ENCODE peak calls at places on chromosomes 12 and 14, in four cellular contexts. N is HepG2, Y is GM12878, I is H1. J is an unnamed sample. For H3K27me3, the result is how much of the 10 kb centered on the place peaks cover.

GRCh38 chr12:126772171-126772864 is 1494.7 kb upstream of the TMEM132C start:
- DNase-seq in N (peak), Y (peak), I (no peak), J (no peak)

GRCh38 chr12:91627225-91627624 is 444.6 kb upstream of the DCN start:
- DNase-seq in N (no peak), Y (no peak), I (no peak), J (no peak)

GRCh38 chr12:4366090-4366489 is 13.4 kb downstream of the FGF23 start:
- DNase-seq in N (no peak), Y (no peak), I (no peak), J (no peak)

GRCh38 chr14:68594737-68595380 is 198.0 kb downstream of the ZFP36L1 start:
- DNase-seq in N (no peak), Y (no peak), I (no peak), J (no peak)

GRCh38 chr14:37253905-37254304 is 56.2 kb downstream of the MIPOL1 start:
- DNase-seq in N (no peak), Y (no peak), I (no peak), J (no peak)

GRCh38 chr14:101380512-101380911 is 180.8 kb upstream of the DIO3 start:
- DNase-seq in N (no peak), Y (no peak), I (no peak), J (no peak)

GRCh38 chr12:6631549-6631961 is 4.2 kb downstream of the LPAR5 start:
- DNase-seq in N (no peak), Y (no peak), I (no peak), J (no peak)

GRCh38 chr14:85934123-85934885 is 404.4 kb downstream of the FLRT2 start:
- DNase-seq in N (peak), Y (peak), I (no peak), J (no peak)

GRCh38 chr12:130137141-130138018 is 24.9 kb upstream of the FZD10 start:
- DNase-seq in N (no peak), Y (no peak), I (no peak), J (no peak)

GRCh38 chr12:124191024-124191359 is 103.9 kb upstream of the RFLNA start:
- DNase-seq in N (no peak), Y (no peak), I (no peak), J (peak)

GRCh38 chr12:71476513-71476912 is 36.9 kb downstream of the LGR5 start:
- DNase-seq in N (no peak), Y (no peak), I (no peak), J (no peak)

GRCh38 chr14:36767603-36768281 is 106.1 kb downstream of the PAX9 start:
- DNase-seq in N (no peak), Y (no peak), I (no peak), J (no peak)

GRCh38 chr12:22459872-22460490 is 84.4 kb downstream of the C2CD5 start:
- DNase-seq in N (peak), Y (no peak), I (no peak), J (peak)

GRCh38 chr12:53824001-53824716 is 72.4 kb upstream of the CISTR start:
- DNase-seq in N (no peak), Y (no peak), I (no peak), J (no peak)
- H3K27me3 ChIP-seq in N (under half), Y (under half), I (under half), J (under half)

DNA sequence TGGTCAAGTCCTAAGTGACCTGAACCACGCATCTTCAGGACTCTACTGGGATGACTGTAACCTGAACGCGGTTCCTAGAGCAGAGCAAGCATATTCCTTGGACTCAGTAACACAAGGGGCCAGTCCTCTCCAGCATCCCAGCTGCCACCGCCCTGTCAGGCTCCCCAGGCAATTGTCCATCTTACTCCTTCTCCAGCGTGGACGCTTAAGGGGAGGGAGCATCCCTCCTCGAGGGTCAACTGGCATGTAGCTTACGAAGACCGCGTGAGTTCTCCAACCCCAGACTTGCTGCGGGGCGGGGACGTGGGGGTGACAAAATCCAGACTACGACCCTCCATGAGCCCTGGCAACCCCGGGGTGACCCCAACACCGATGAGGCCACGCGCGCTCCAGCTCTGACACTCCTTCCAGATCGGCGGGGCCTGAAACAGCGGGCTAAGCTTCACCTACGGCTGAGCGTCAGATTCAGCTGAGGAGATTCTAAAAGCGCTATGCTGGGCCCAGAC is 868 bp upstream of the MTHFD1 start:
- DNase-seq in N (peak), Y (no peak), I (no peak), J (no peak)
- TF ChIP-seq SUZ12 in N (no peak), Y (no peak), I (no peak), J (no peak)

DNA sequence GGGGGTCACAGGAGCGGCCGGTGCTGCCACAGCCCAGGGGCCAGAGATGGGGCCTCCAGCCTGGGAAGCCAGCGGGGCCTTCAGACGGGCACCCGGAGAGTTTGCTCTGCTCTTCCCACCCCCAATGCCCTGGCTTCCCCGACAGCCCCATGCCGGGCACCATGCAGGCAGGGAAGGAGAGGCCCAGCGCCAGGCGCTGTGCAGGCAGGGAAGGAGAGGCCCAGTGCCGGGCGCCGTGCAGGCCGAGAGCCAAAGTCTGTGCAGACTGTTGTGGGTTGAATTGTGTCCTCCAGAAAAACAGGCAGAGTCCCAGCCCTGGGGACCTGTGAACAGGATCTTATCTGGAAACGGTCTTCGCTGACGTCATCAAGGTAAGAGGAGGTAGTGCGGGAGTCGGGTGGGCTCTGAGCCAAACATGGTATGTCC is 34.3 kb downstream of the GALNT9 start:
- DNase-seq in N (no peak), Y (no peak), I (no peak), J (no peak)
- H3K27me3 ChIP-seq in N (under half), Y (under half), I (under half), J (half or more)

GRCh38 chr14:96122496-96122895 is 82.1 kb upstream of the BDKRB2 start:
- DNase-seq in N (no peak), Y (no peak), I (no peak), J (no peak)

GRCh38 chr14:96120392-96120791 is 81.2 kb downstream of the C14orf132 start:
- DNase-seq in N (no peak), Y (no peak), I (no peak), J (no peak)

GRCh38 chr14:96120941-96121340 is 81.8 kb downstream of the C14orf132 start:
- DNase-seq in N (no peak), Y (no peak), I (no peak), J (no peak)

GRCh38 chr14:96119947-96120346 is 80.8 kb downstream of the C14orf132 start:
- DNase-seq in N (no peak), Y (no peak), I (no peak), J (no peak)

DNA sequence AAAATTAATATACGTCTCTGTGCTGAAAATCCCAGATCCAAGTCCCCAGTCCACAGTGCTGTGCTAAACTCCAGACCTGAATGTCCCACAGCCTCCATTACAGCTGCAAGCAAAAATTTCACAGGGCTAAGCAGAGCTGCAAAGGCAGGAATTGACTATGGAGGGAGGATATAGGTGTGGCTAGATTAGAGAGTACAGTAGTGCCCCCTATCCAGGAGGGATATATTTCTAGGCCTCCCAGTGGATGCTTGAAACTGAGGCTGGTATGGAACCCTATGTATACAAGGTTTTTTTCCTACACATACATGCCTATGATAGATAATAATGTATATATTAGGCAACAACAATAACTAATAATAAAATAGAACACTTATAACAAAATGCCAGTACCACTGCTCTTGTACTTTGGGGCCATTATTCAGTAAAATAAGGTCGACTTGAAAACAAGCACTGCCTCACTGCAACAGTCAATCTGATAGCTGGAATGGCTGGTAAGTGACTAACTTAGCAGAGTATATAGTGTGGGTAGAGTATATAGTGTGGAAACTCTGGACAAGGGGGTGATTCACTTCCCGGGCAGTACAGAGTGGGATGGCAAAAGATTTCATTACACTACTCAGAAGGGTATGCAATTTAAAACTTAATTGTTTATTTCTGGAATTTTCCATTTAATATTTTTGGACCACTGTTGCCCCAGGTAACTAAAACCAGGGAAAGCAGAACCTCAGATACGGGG is 82.7 kb downstream of the C14orf132 start:
- DNase-seq in N (no peak), Y (no peak), I (no peak), J (no peak)
- TF ChIP-seq SUZ12 in N (no peak), Y (no peak), I (no peak), J (no peak)

GRCh38 chr14:70186826-70187483 is 1.8 kb downstream of the SLC8A3 start:
- DNase-seq in N (no peak), Y (no peak), I (peak), J (no peak)
- H3K27me3 ChIP-seq in N (under half), Y (under half), I (under half), J (half or more)

DNA sequence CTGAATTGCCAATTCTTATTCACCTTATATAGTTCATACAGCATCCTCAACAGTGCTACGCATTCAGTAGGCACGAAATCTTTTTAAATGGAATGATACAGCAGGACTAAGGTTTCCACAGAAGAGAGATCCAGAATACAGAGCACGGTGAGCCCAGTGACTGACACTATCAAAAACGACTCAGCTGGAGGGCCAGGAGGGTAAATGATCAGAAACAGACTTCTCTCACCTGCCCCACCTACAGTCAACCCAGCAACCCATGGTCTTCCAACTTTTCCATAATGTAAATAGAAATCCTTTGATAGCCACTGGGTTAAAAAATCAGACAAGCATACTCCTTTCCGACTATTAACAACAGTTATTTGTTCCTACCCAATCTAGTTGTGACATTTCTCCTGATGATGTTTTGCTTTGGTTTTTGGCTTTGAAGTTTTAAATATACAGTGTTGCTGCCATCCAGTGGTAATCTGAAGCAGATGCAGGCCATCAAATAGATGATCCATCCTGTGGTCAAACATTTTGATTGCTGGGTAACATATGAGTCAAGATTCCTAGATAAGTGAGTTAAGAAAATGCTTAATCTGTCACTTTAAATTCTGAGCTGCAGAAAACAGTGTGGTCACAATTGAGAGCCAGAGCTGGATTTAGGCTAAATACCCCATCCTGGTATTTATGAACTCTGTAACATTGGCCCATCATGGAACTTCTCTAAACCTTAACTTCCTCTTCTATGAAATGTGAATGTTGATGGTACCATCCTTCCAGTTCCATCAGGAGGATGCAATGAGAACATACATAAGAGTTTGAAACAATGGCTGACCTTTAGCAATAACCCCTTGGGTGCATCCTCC is 42.0 kb downstream of the GPHB5 start:
- DNase-seq in N (peak), Y (no peak), I (no peak), J (no peak)
- TF ChIP-seq SUZ12 in N (no peak), Y (no peak), I (no peak), J (no peak)

GRCh38 chr14:60732840-60733483 is 1.6 kb upstream of the MNAT1 start:
- DNase-seq in N (no peak), Y (no peak), I (no peak), J (no peak)
- H3K27me3 ChIP-seq in N (under half), Y (under half), I (under half), J (under half)

GRCh38 chr14:98951031-98951430 is 321.0 kb downstream of the BCL11B start:
- DNase-seq in N (no peak), Y (no peak), I (no peak), J (no peak)

GRCh38 chr14:98953544-98954346 is 318.3 kb downstream of the BCL11B start:
- DNase-seq in N (no peak), Y (no peak), I (peak), J (no peak)

GRCh38 chr14:98951521-98952152 is 320.4 kb downstream of the BCL11B start:
- DNase-seq in N (no peak), Y (no peak), I (no peak), J (no peak)

GRCh38 chr14:98954347-98955000 is 317.5 kb downstream of the BCL11B start:
- DNase-seq in N (no peak), Y (no peak), I (peak), J (no peak)

GRCh38 chr14:98952595-98953325 is 319.2 kb downstream of the BCL11B start:
- DNase-seq in N (no peak), Y (no peak), I (no peak), J (no peak)
- TF ChIP-seq SUZ12 in N (no peak), Y (no peak), I (no peak), J (no peak)